ENCODE peak calls at places on chromosomes 6 and 20, in five cellular contexts. J, B, K, S and N are unnamed samples.

GRCh38 chr6:45473121-45473967 is 95.6 kb upstream of the SUPT3H start:
- DNase-seq in J (no peak), B (no peak), K (no peak), S (peak; percentile 75), N (no peak)

GRCh38 chr6:34359438-34360158 is 32.9 kb downstream of the NUDT3 start:
- DNase-seq in J (no peak), B (no peak), K (no peak), S (peak; percentile 42), N (no peak)

GRCh38 chr20:19758888-19759331 is 852 bp downstream of the RIN2 start:
- DNase-seq in J (no peak), B (no peak), K (peak; percentile 65), S (peak; percentile 81), N (no peak)

GRCh38 chr6:38021029-38021428 is 201.5 kb downstream of the ZFAND3 start:
- DNase-seq in J (no peak), B (no peak), K (no peak), S (no peak), N (no peak)

GRCh38 chr6:26087284-26088115 is at the start of gene HFE:
- DNase-seq in J (no peak), B (no peak), K (no peak), S (peak; percentile 86), N (no peak)

GRCh38 chr20:24160563-24161355 is 172.2 kb upstream of the GGTLC1 start:
- DNase-seq in J (no peak), B (no peak), K (peak; percentile 59), S (peak; percentile 79), N (no peak)

GRCh38 chr6:167495506-167496391 is 170.9 kb downstream of the TTLL2 start:
- DNase-seq in J (no peak), B (no peak), K (peak; percentile 76), S (no peak), N (no peak)

GRCh38 chr6:23245559-23245958 is 676.2 kb downstream of the HDGFL1 start:
- DNase-seq in J (no peak), B (no peak), K (peak; percentile 43), S (no peak), N (no peak)

GRCh38 chr6:75602164-75602896 is 650 bp downstream of the SENP6 start:
- DNase-seq in J (no peak), B (no peak), K (peak; percentile 66), S (peak; percentile 47), N (peak; percentile 15)

GRCh38 chr6:71336901-71337300 is 48.3 kb downstream of the OGFRL1 start:
- DNase-seq in J (no peak), B (no peak), K (no peak), S (no peak), N (no peak)

GRCh38 chr6:73768630-73769029 is 72.6 kb downstream of the CD109 start:
- DNase-seq in J (no peak), B (no peak), K (no peak), S (no peak), N (no peak)

GRCh38 chr20:62772994-62773858 is 23.0 kb upstream of the MRGBP start:
- DNase-seq in J (no peak), B (no peak), K (no peak), S (no peak), N (no peak)
- TF ChIP-seq JUND in J (no peak), B (no peak), K (no peak), S (no peak), N (no peak)

DNA sequence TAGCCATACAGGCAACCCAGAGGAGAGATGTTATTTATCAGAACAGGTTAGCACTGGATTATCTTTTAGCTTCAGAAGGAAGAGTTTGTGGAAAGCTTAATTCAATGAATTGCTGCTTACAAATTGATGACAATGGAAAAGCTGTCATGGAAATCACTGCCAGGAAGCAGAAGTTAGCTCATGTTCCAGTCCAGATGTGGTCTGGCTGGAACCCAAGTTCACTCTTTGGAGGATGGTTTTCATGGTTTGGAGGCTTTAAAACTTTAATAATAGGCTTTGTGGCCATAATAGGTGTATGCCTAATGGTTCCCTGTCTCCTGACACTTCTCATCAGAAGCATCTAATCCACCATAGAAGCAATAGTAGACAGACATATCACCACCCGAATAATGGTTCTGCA is 699.0 kb downstream of the PHF3 start:
- DNase-seq in J (no peak), B (no peak), K (no peak), S (no peak), N (no peak)
- TF ChIP-seq JUND in J (no peak), B (no peak), K (no peak), S (no peak), N (no peak)

GRCh38 chr6:113662049-113662655 is 195.0 kb upstream of the MARCKS start:
- DNase-seq in J (no peak), B (no peak), K (no peak), S (no peak), N (no peak)
- TF ChIP-seq JUND in J (no peak), B (no peak), K (no peak), S (no peak), N (no peak)

DNA sequence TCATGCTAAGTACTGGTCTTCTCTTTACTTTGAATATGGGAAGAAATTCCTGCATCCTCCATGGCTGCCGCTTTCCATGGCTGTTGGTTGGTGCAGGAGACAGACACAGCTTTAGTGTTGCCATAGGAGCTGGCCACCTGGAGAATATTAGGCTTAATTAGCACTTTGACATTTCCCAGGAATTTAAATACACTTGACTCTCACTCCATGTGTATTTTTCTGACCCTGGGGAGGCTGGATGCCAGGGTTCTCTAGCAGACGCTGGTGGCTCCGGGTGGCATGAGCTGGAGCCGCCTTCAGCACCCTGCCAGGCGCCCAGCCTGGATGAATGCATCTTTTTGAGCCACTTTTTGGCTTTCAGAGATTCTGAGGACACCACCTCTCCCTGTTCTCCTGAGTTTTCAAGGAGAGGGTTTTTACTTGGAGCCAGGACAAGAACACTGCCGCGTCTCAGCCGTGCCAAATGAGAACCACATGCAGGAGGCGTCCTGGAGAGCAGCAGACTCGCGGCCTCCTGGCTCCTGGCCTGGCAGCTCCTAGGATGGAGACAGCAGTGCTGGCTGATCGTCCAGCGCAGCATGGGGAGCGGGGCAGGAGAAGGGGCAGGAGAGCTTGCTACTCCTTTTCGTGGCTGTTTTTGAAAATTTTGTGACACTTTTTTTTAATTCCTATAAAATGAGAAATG is 258.8 kb downstream of the SMOC2 start:
- DNase-seq in J (no peak), B (no peak), K (peak; percentile 79), S (no peak), N (no peak)
- TF ChIP-seq JUND in J (no peak), B (no peak), K (no peak), S (no peak), N (no peak)

GRCh38 chr20:60172306-60172984 is 214.2 kb downstream of the CDH26 start:
- DNase-seq in J (no peak), B (no peak), K (no peak), S (no peak), N (no peak)
- TF ChIP-seq JUND in J (no peak), B (no peak), K (no peak), S (no peak), N (no peak)